ENCODE peak calls at places on chromosomes 7 and 10, in ten cellular contexts. U is HCT116; Y is WERI-Rb-1; Q is fibroblast of lung; O is mesendoderm; X is CD8-positive, alpha-beta T cell; W is psoas muscle; D is CD8-positive, alpha-beta memory T cell; Z is vagina; C is upper lobe of left lung. G is an unnamed sample. For H3K27me3 and H3K36me3, the result is how much of the 10 kb centered on the place peaks cover.

GRCh38 chr10:77969029-77969635 is 42.6 kb upstream of the DLG5 start:
- DNase-seq in U (no peak), Y (peak), Q (no peak), O (no peak), X (no peak), W (no peak), D (no peak), Z (no peak), C (no peak), G (no peak)

GRCh38 chr10:72557362-72557761 is 68.5 kb downstream of the MICU1 start:
- DNase-seq in U (no peak), Y (no peak), Q (peak), O (no peak), X (no peak), W (no peak), D (no peak), Z (no peak), C (no peak), G (no peak)

GRCh38 chr10:97297556-97298222 is 5.3 kb upstream of the ARHGAP19 start:
- DNase-seq in U (no peak), Y (no peak), Q (peak), O (no peak), X (no peak), W (no peak), D (no peak), Z (no peak), C (peak), G (no peak)

GRCh38 chr7:23067271-23067670 is 38.3 kb upstream of the KLHL7 start:
- DNase-seq in U (no peak), Y (no peak), Q (peak), O (no peak), X (no peak), W (no peak), D (no peak), Z (no peak), C (no peak), G (no peak)

GRCh38 chr7:88347098-88347497 is 40.4 kb upstream of the STEAP4 start:
- DNase-seq in U (no peak), Y (no peak), Q (no peak), O (no peak), X (no peak), W (no peak), D (no peak), Z (no peak), C (peak), G (no peak)

GRCh38 chr7:68980011-68980410 is 618.3 kb upstream of the AUTS2 start:
- DNase-seq in U (no peak), Y (no peak), Q (peak), O (no peak), X (no peak), W (no peak), D (no peak), Z (no peak), C (no peak), G (no peak)

GRCh38 chr10:69744971-69745370 is 56.7 kb upstream of the COL13A1 start:
- DNase-seq in U (no peak), Y (no peak), Q (no peak), O (no peak), X (no peak), W (no peak), D (no peak), Z (no peak), C (no peak), G (no peak)

GRCh38 chr10:47346572-47347302 is 1.4 kb upstream of the RBP3 start:
- DNase-seq in U (no peak), Y (peak), Q (peak), O (no peak), X (no peak), W (no peak), D (no peak), Z (no peak), C (peak), G (no peak)

GRCh38 chr10:31761156-31761555 is 167.5 kb downstream of the ARHGAP12 start:
- DNase-seq in U (no peak), Y (no peak), Q (peak), O (no peak), X (no peak), W (no peak), D (no peak), Z (no peak), C (no peak), G (no peak)

GRCh38 chr7:98021588-98022351 is 31.8 kb upstream of the OCM2 start:
- DNase-seq in U (peak), Y (peak), Q (peak), O (peak), X (peak), W (peak), D (peak), Z (no peak), C (peak), G (peak)

GRCh38 chr7:47991741-47992311 is 12.4 kb upstream of the HUS1 start:
- DNase-seq in U (no peak), Y (peak), Q (peak), O (peak), X (peak), W (peak), D (peak), Z (no peak), C (peak), G (peak)

GRCh38 chr10:61280303-61280702 is 172.9 kb downstream of the TMEM26 start:
- DNase-seq in U (no peak), Y (no peak), Q (no peak), O (peak), X (no peak), W (no peak), D (no peak), Z (no peak), C (no peak), G (peak)

GRCh38 chr7:56026538-56026937 is 24.7 kb downstream of the PSPH start:
- DNase-seq in U (no peak), Y (no peak), Q (no peak), O (no peak), X (no peak), W (no peak), D (no peak), Z (no peak), C (no peak), G (no peak)

GRCh38 chr10:120945182-120945581 is 94.0 kb downstream of the WDR11 start:
- DNase-seq in U (no peak), Y (no peak), Q (no peak), O (no peak), X (no peak), W (no peak), D (no peak), Z (no peak), C (no peak), G (no peak)

GRCh38 chr10:132685921-132686680 is 99.8 kb downstream of the NKX6-2 start:
- DNase-seq in U (no peak), Y (no peak), Q (no peak), O (no peak), X (no peak), W (peak), D (peak), Z (no peak), C (no peak), G (no peak)

GRCh38 chr7:6023974-6024435 is 7.2 kb upstream of the ANKRD61 start:
- DNase-seq in U (no peak), Y (no peak), Q (no peak), O (no peak), X (no peak), W (no peak), D (no peak), Z (no peak), C (no peak), G (no peak)

GRCh38 chr10:28686835-28687682 is 9.7 kb downstream of the BAMBI start:
- DNase-seq in U (no peak), Y (no peak), Q (peak), O (peak), X (no peak), W (no peak), D (no peak), Z (no peak), C (no peak), G (no peak)

GRCh38 chr7:81457858-81458522 is 311.9 kb downstream of the HGF start:
- DNase-seq in U (peak), Y (no peak), Q (peak), O (no peak), X (no peak), W (no peak), D (no peak), Z (no peak), C (no peak), G (no peak)

GRCh38 chr7:151566897-151567320 is 47.2 kb upstream of the RHEB start:
- DNase-seq in U (no peak), Y (peak), Q (peak), O (peak), X (no peak), W (no peak), D (no peak), Z (no peak), C (peak), G (no peak)

GRCh38 chr7:2399848-2400587 is 3.4 kb upstream of the CHST12 start:
- DNase-seq in U (no peak), Y (no peak), Q (peak), O (peak), X (no peak), W (peak), D (no peak), Z (no peak), C (peak), G (peak)

GRCh38 chr7:151135866-151136514 is 31.5 kb downstream of the GBX1 start:
- DNase-seq in U (no peak), Y (no peak), Q (no peak), O (no peak), X (no peak), W (no peak), D (peak), Z (no peak), C (no peak), G (no peak)

GRCh38 chr10:112774808-112775207 is 175.2 kb upstream of the TCF7L2 start:
- DNase-seq in U (no peak), Y (no peak), Q (no peak), O (no peak), X (no peak), W (no peak), D (no peak), Z (no peak), C (no peak), G (no peak)

GRCh38 chr10:28984431-28984830 is 304.4 kb upstream of the LYZL1 start:
- DNase-seq in U (no peak), Y (no peak), Q (peak), O (peak), X (no peak), W (peak), D (no peak), Z (no peak), C (peak), G (peak)

GRCh38 chr7:32119790-32120196 is 49.6 kb upstream of the PDE1C start:
- DNase-seq in U (no peak), Y (peak), Q (no peak), O (peak), X (no peak), W (no peak), D (no peak), Z (no peak), C (no peak), G (no peak)

GRCh38 chr7:148986737-148987009 is 41.6 kb downstream of the PDIA4 start:
- DNase-seq in U (no peak), Y (no peak), Q (no peak), O (no peak), X (no peak), W (no peak), D (no peak), Z (no peak), C (no peak), G (no peak)

GRCh38 chr7:119413314-119413805 is 859.6 kb upstream of the KCND2 start:
- DNase-seq in U (no peak), Y (no peak), Q (no peak), O (no peak), X (no peak), W (no peak), D (peak), Z (no peak), C (no peak), G (no peak)

GRCh38 chr10:72292223-72292691 is 18.5 kb downstream of the DDIT4 start:
- DNase-seq in U (peak), Y (no peak), Q (no peak), O (no peak), X (no peak), W (no peak), D (no peak), Z (no peak), C (no peak), G (no peak)

GRCh38 chr7:39084344-39084743 is 106.6 kb downstream of the POU6F2 start:
- DNase-seq in U (no peak), Y (no peak), Q (no peak), O (no peak), X (no peak), W (no peak), D (no peak), Z (no peak), C (no peak), G (no peak)

GRCh38 chr7:134088199-134088598 is 38.9 kb upstream of the LRGUK start:
- DNase-seq in U (no peak), Y (no peak), Q (no peak), O (peak), X (no peak), W (no peak), D (no peak), Z (no peak), C (no peak), G (no peak)

GRCh38 chr10:86363833-86364511 is 2.6 kb downstream of the GRID1 start:
- DNase-seq in U (no peak), Y (peak), Q (no peak), O (no peak), X (no peak), W (no peak), D (no peak), Z (no peak), C (peak), G (no peak)

GRCh38 chr10:12041766-12042408 is 722 bp downstream of the UPF2 start:
- DNase-seq in U (no peak), Y (no peak), Q (peak), O (peak), X (peak), W (no peak), D (no peak), Z (no peak), C (peak), G (peak)

GRCh38 chr10:15742831-15743230 is 23.1 kb upstream of the ITGA8 start:
- DNase-seq in U (no peak), Y (no peak), Q (no peak), O (no peak), X (no peak), W (no peak), D (no peak), Z (no peak), C (no peak), G (no peak)

GRCh38 chr7:100158229-100159098 is at the start of gene TRAPPC14:
- DNase-seq in U (no peak), Y (peak), Q (peak), O (peak), X (peak), W (peak), D (peak), Z (no peak), C (peak), G (peak)

DNA sequence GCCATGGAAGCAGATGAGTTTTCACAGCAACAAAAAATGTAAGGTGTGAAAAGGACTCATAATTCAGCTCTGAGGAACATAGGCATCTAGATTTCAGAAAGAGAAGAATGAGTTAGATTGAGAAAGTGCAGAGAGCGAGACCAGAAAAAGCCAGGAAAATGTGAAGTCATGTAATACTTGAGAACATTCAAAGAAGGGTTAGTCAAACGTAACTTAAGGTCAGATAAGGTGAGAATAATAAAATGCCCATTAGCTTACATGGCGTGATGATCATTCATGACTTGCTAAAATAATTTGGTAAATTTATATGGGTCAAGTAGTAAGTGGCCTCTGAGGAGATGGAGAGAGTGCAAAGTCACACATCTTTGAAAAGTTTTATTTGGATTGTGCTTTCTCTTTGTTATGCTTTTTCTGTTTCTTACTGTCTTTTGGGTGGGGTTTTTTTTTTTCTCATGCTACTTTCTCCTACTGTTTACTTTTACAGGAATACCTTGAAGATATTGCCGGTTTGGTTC is 271.8 kb upstream of the NRG3 start:
- DNase-seq in U (no peak), Y (no peak), Q (no peak), O (no peak), X (no peak), W (no peak), D (no peak), Z (no peak), C (no peak), G (no peak)
- H3K4me3 ChIP-seq in U (no peak), Y (no peak), Q (no peak), O (no peak), X (no peak), W (no peak), D (no peak), Z (no peak), C (no peak), G (no peak)

GRCh38 chr7:157693071-157693520 is 356.3 kb downstream of the DNAJB6 start:
- DNase-seq in U (no peak), Y (no peak), Q (no peak), O (no peak), X (no peak), W (no peak), D (peak), Z (no peak), C (peak), G (no peak)
- H3K27me3 ChIP-seq in U (under half), Y (under half), Q (under half), O (half or more), X (under half), W (under half), D (under half), Z (under half), C (half or more), G (under half)

DNA sequence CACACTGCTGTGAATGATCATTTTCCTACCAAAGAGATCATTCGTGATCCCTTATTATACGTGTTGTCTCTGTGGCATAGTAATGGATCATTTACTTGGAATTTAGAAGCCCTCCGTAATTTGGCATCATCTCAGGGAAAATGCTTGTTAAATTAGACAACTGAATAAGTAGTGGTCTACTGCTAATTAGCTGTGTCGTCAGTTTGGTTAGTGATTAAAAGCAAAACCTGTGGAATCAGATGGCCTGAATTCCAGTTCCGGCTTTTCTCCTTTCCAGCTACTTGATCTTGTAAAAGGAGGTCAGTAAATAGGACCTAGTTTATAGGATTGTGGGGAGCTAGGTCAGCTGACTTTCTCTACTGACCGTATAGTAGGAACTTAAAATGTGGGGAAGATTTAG is 65.6 kb downstream of the RBM33 start:
- DNase-seq in U (no peak), Y (no peak), Q (no peak), O (no peak), X (no peak), W (no peak), D (no peak), Z (no peak), C (no peak), G (no peak)
- H3K36me3 ChIP-seq in U (under half), Y (half or more), Q (under half), O (under half), X (half or more), W (under half), D (under half), Z (half or more), C (under half), G (under half)

DNA sequence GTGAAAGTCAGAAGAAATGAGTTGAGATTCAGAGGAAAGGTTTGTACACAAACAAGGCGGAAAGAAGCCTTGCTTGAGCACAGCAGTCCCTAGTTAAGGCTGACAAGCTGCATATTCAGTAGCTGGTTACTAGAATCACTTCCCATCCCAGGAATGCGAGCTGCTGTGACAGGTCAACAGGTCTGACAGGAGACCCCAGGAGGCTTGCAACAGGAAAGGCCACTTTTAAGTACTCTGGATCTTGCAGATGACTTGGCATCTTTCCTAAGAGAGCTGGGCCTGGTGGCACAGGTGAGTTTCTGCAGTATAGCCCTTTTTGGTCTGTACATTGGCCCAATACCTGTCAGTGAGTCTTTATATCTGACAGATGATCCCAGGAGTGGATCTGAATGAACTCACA is 35.7 kb upstream of the UNC5B start:
- DNase-seq in U (no peak), Y (no peak), Q (no peak), O (peak), X (no peak), W (no peak), D (no peak), Z (no peak), C (no peak), G (no peak)
- H3K4me3 ChIP-seq in U (no peak), Y (no peak), Q (no peak), O (no peak), X (no peak), W (no peak), D (no peak), Z (no peak), C (no peak), G (no peak)

DNA sequence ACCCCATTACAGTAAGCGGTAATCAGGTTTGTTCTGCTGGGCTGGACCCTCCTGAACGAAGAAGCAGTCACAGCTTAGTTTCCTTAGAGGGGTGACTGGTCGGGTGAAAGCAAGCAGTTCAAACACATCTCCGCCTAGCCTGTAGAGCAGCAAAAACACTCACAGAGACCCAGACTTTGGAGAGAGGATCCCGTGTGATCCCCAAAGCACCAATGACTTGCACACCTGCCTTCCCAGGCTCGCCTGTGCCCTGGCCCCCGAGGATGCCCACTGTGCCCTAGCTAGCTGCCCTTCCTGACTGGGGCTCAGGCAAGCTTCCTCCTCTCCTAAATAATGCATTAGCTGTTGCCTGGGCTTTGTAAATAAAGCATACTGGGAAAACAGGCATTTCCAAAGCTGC is 5.0 kb downstream of the LRRC18 start:
- DNase-seq in U (no peak), Y (no peak), Q (no peak), O (no peak), X (peak), W (no peak), D (no peak), Z (peak), C (no peak), G (no peak)
- H3K27me3 ChIP-seq in U (under half), Y (under half), Q (under half), O (under half), X (under half), W (under half), D (under half), Z (under half), C (under half), G (under half)

GRCh38 chr7:127708201-127708600 is 56.2 kb downstream of the SND1 start:
- DNase-seq in U (no peak), Y (no peak), Q (no peak), O (no peak), X (no peak), W (no peak), D (no peak), Z (no peak), C (no peak), G (no peak)
- H3K36me3 ChIP-seq in U (half or more), Y (half or more), Q (under half), O (under half), X (under half), W (under half), D (under half), Z (half or more), C (under half), G (half or more)

GRCh38 chr10:73653195-73653594 is 2.6 kb downstream of the SYNPO2L start:
- DNase-seq in U (no peak), Y (no peak), Q (no peak), O (no peak), X (no peak), W (no peak), D (no peak), Z (no peak), C (no peak), G (no peak)
- H3K4me3 ChIP-seq in U (no peak), Y (no peak), Q (no peak), O (no peak), X (no peak), W (peak), D (no peak), Z (no peak), C (no peak), G (no peak)

GRCh38 chr7:500521-501420 is 18.9 kb downstream of the PDGFA start:
- DNase-seq in U (no peak), Y (peak), Q (no peak), O (no peak), X (no peak), W (peak), D (peak), Z (no peak), C (no peak), G (no peak)
- H3K27me3 ChIP-seq in U (under half), Y (under half), Q (under half), O (under half), X (under half), W (under half), D (under half), Z (under half), C (under half), G (under half)

DNA sequence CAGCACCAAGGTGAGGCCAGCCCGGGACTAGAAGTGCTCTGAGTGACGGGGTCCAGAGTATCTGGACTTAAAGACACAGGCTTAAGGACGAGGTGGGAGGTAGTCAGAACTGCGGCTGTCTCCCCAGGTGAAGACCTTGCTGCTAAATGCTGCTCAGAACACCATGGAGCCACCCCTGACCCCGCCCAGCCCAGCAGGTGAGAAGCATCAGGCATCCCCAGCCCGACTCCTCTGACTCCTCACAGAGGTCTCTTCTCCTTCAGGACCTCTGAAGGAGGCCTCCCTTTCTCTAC is 5.8 kb downstream of the NFKB2 start:
- DNase-seq in U (no peak), Y (no peak), Q (no peak), O (no peak), X (no peak), W (no peak), D (no peak), Z (no peak), C (no peak), G (no peak)
- H3K36me3 ChIP-seq in U (under half), Y (half or more), Q (under half), O (under half), X (under half), W (under half), D (under half), Z (under half), C (under half), G (under half)

G was measured in MG63.